ENCODE peak calls at places on chromosomes 4 and X, in six cellular contexts. T is ureter; N is T follicular helper cell; B is stimulated activated CD4-positive, alpha-beta T cell treated with anti-CD3 and anti-CD28 coated beads, Interleukin-12 subunit alpha, Interleukin-12 subunit beta, amount 100 ng/mL, for 48 hours; H is skeletal muscle cell; F is HEK293T. X is an unnamed sample.

GRCh38 chrX:154738013-154738738 is 12.7 kb downstream of the GAB3 start:
- DNase-seq in H (peak; percentile 68), B (no peak), T (no peak), F (no peak), N (no peak), X (no peak)

GRCh38 chrX:73262991-73263390 is 48.3 kb upstream of the NAP1L2 start:
- DNase-seq in N (no peak), T (no peak), H (no peak), F (peak; percentile 23), B (no peak), X (no peak)

GRCh38 chrX:154541896-154542722 is 4.5 kb downstream of the G6PD start:
- DNase-seq in N (no peak), F (no peak), H (peak; percentile 82), B (no peak), T (peak; percentile 81), X (no peak)

GRCh38 chr4:74283614-74284013 is 24.7 kb upstream of the EPGN start:
- DNase-seq in F (no peak), N (no peak), T (no peak), H (peak; percentile 36), B (no peak), X (no peak)

GRCh38 chr4:7857238-7857701 is 82.4 kb downstream of the AFAP1 start:
- DNase-seq in B (no peak), T (no peak), F (no peak), N (no peak), H (peak; percentile 89), X (no peak)

GRCh38 chr4:40372651-40373050 is 37.5 kb downstream of the CHRNA9 start:
- DNase-seq in H (no peak), N (no peak), T (no peak), F (no peak), B (no peak), X (no peak)

GRCh38 chr4:84905646-84906045 is 60.8 kb downstream of the WDFY3 start:
- DNase-seq in H (no peak), T (no peak), B (no peak), N (no peak), F (no peak), X (no peak)

GRCh38 chrX:117972681-117973080 is 143.9 kb downstream of the KLHL13 start:
- DNase-seq in B (no peak), F (peak; percentile 8), T (no peak), N (no peak), H (no peak), X (no peak)

GRCh38 chr4:1463088-1463926 is 57.1 kb upstream of the NKX1-1 start:
- DNase-seq in N (no peak), F (no peak), H (peak; percentile 17), B (no peak), T (peak; percentile 38), X (no peak)

GRCh38 chr4:86452323-86452995 is 92.6 kb upstream of the MAPK10 start:
- DNase-seq in H (no peak), B (no peak), N (no peak), F (no peak), T (peak; percentile 44), X (no peak)

GRCh38 chr4:176286728-176287127 is 17.7 kb upstream of the ASB5 start:
- DNase-seq in N (no peak), B (no peak), H (no peak), T (no peak), F (no peak), X (no peak)

GRCh38 chr4:28073860-28074555 is 1213.4 kb downstream of the STIM2 start:
- DNase-seq in N (no peak), T (no peak), H (no peak), F (no peak), B (no peak), X (no peak)

GRCh38 chr4:1658146-1658545 is 26.0 kb downstream of the FAM53A start:
- DNase-seq in F (no peak), B (no peak), N (no peak), T (no peak), H (no peak), X (no peak)

GRCh38 chr4:55247521-55247920 is 98.5 kb upstream of the SRD5A3 start:
- DNase-seq in H (no peak), T (no peak), B (no peak), F (no peak), N (no peak), X (no peak)